ENCODE peak calls at places on chromosomes 2 and 18, in five cellular contexts. W is GM12891; P is retina; Q is progenitor cell of endocrine pancreas; R is activated T-helper 1 cell treated with anti-CD3 and anti-CD28 coated beads, Interleukin-2, amount 50 U/mL, for 16 hours. G is an unnamed sample.

GRCh38 chr2:240200230-240201051 is 60.0 kb upstream of the OTOS start:
- DNase-seq in W (no peak), P (peak), Q (no peak), R (no peak), G (no peak)

GRCh38 chr2:42558827-42559226 is 9.6 kb upstream of the MTA3 start:
- DNase-seq in W (no peak), P (no peak), Q (no peak), R (no peak), G (no peak)

GRCh38 chr2:209642146-209642815 is 129.4 kb upstream of the UNC80 start:
- DNase-seq in W (no peak), P (no peak), Q (no peak), R (no peak), G (no peak)

GRCh38 chr2:10160226-10160955 is 37.9 kb downstream of the RRM2 start:
- DNase-seq in W (no peak), P (no peak), Q (no peak), R (no peak), G (no peak)

GRCh38 chr2:75064691-75065396 is 106.4 kb downstream of the POLE4 start:
- DNase-seq in W (peak), P (peak), Q (peak), R (peak), G (peak)

GRCh38 chr2:23375448-23375847 is 9.5 kb upstream of the KLHL29 start:
- DNase-seq in W (no peak), P (no peak), Q (no peak), R (no peak), G (no peak)

GRCh38 chr18:55322176-55322735 is 265.7 kb downstream of the TCF4 start:
- DNase-seq in W (no peak), P (peak), Q (peak), R (no peak), G (no peak)

GRCh38 chr18:67766930-67767329 is 250.4 kb upstream of the DSEL start:
- DNase-seq in W (no peak), P (no peak), Q (no peak), R (no peak), G (no peak)

GRCh38 chr2:145992572-145992971 is 1472.7 kb upstream of the ZEB2 start:
- DNase-seq in W (no peak), P (no peak), Q (no peak), R (no peak), G (no peak)

GRCh38 chr2:25184254-25184653 is 15.9 kb upstream of the POMC start:
- DNase-seq in W (no peak), P (no peak), Q (no peak), R (no peak), G (no peak)

GRCh38 chr2:30217644-30218361 is 13.5 kb upstream of the LBH start:
- DNase-seq in W (no peak), P (no peak), Q (peak), R (no peak), G (no peak)

GRCh38 chr2:109644571-109645275 is 30.6 kb downstream of the SOWAHC start:
- DNase-seq in W (no peak), P (peak), Q (peak), R (no peak), G (no peak)

GRCh38 chr18:40249390-40250080 is 1705.5 kb upstream of the PIK3C3 start:
- DNase-seq in W (no peak), P (no peak), Q (no peak), R (no peak), G (no peak)

GRCh38 chr2:229342376-229342775 is 71.3 kb upstream of the PID1 start:
- DNase-seq in W (no peak), P (peak), Q (peak), R (no peak), G (no peak)

GRCh38 chr18:57164401-57164800 is 17.5 kb downstream of the BOD1L2 start:
- DNase-seq in W (no peak), P (no peak), Q (no peak), R (no peak), G (no peak)

GRCh38 chr2:191266201-191266600 is 21.0 kb downstream of the MYO1B start:
- DNase-seq in W (no peak), P (no peak), Q (no peak), R (no peak), G (no peak)

GRCh38 chr2:10031886-10032745 is 11.2 kb upstream of the KLF11 start:
- DNase-seq in W (no peak), P (no peak), Q (no peak), R (no peak), G (no peak)

GRCh38 chr18:7618821-7619410 is 51.8 kb downstream of the PTPRM start:
- DNase-seq in W (no peak), P (peak), Q (no peak), R (no peak), G (no peak)